ENCODE peak calls at places on chromosomes 12 and 14, in four cellular contexts. One of them, this sample, is unnamed.

GRCh38 chr12:51976376-51977160 is 25.1 kb downstream of the ACVR1B start:
- DNase-seq in fibroblast of pulmonary artery: peak
- DNase-seq in choroid plexus epithelial cell: peak
- DNase-seq in sigmoid colon: no peak
- DNase-seq in this sample: no peak

GRCh38 chr12:54413284-54414190 is 5.5 kb downstream of the ITGA5 start:
- DNase-seq in fibroblast of pulmonary artery: peak
- DNase-seq in choroid plexus epithelial cell: peak
- DNase-seq in sigmoid colon: peak
- DNase-seq in this sample: no peak

GRCh38 chr12:119145367-119145766 is 33.4 kb upstream of the HSPB8 start:
- DNase-seq in fibroblast of pulmonary artery: no peak
- DNase-seq in choroid plexus epithelial cell: no peak
- DNase-seq in sigmoid colon: no peak
- DNase-seq in this sample: no peak

GRCh38 chr14:75249251-75249957 is 29.2 kb upstream of the FOS start:
- DNase-seq in fibroblast of pulmonary artery: no peak
- DNase-seq in choroid plexus epithelial cell: peak
- DNase-seq in sigmoid colon: no peak
- DNase-seq in this sample: no peak

GRCh38 chr14:37992489-37992888 is 215.2 kb upstream of the SSTR1 start:
- DNase-seq in fibroblast of pulmonary artery: no peak
- DNase-seq in choroid plexus epithelial cell: no peak
- DNase-seq in sigmoid colon: no peak
- DNase-seq in this sample: no peak

GRCh38 chr12:48966177-48966890 is 5.2 kb downstream of the WNT10B start:
- DNase-seq in fibroblast of pulmonary artery: no peak
- DNase-seq in choroid plexus epithelial cell: no peak
- DNase-seq in sigmoid colon: no peak
- DNase-seq in this sample: no peak

GRCh38 chr12:5102806-5103205 is 59.1 kb downstream of the KCNA5 start:
- DNase-seq in fibroblast of pulmonary artery: no peak
- DNase-seq in choroid plexus epithelial cell: no peak
- DNase-seq in sigmoid colon: no peak
- DNase-seq in this sample: no peak

GRCh38 chr14:52013984-52014600 is 24.7 kb downstream of the RTRAF start:
- DNase-seq in fibroblast of pulmonary artery: no peak
- DNase-seq in choroid plexus epithelial cell: no peak
- DNase-seq in sigmoid colon: no peak
- DNase-seq in this sample: no peak

GRCh38 chr12:47110011-47110541 is 30.3 kb upstream of the AMIGO2 start:
- DNase-seq in fibroblast of pulmonary artery: no peak
- DNase-seq in choroid plexus epithelial cell: no peak
- DNase-seq in sigmoid colon: no peak
- DNase-seq in this sample: no peak
- TF ChIP-seq CTCF in fibroblast of pulmonary artery: no peak
- TF ChIP-seq CTCF in choroid plexus epithelial cell: no peak
- TF ChIP-seq CTCF in sigmoid colon: no peak
- TF ChIP-seq CTCF in this sample: no peak

GRCh38 chr14:43539210-43539609 is 967.9 kb downstream of the FSCB start:
- DNase-seq in fibroblast of pulmonary artery: peak
- DNase-seq in choroid plexus epithelial cell: peak
- DNase-seq in sigmoid colon: no peak
- DNase-seq in this sample: no peak
- TF ChIP-seq CTCF in fibroblast of pulmonary artery: peak
- TF ChIP-seq CTCF in choroid plexus epithelial cell: peak
- TF ChIP-seq CTCF in sigmoid colon: peak
- TF ChIP-seq CTCF in this sample: no peak

GRCh38 chr12:93008044-93008778 is 79.1 kb upstream of the EEA1 start:
- DNase-seq in fibroblast of pulmonary artery: no peak
- DNase-seq in choroid plexus epithelial cell: no peak
- DNase-seq in sigmoid colon: no peak
- DNase-seq in this sample: no peak
- TF ChIP-seq CTCF in fibroblast of pulmonary artery: no peak
- TF ChIP-seq CTCF in choroid plexus epithelial cell: no peak
- TF ChIP-seq CTCF in sigmoid colon: no peak
- TF ChIP-seq CTCF in this sample: no peak

GRCh38 chr14:31244626-31245025 is 37.0 kb upstream of the HECTD1 start:
- DNase-seq in fibroblast of pulmonary artery: no peak
- DNase-seq in choroid plexus epithelial cell: no peak
- DNase-seq in sigmoid colon: no peak
- DNase-seq in this sample: no peak
- TF ChIP-seq CTCF in fibroblast of pulmonary artery: no peak
- TF ChIP-seq CTCF in choroid plexus epithelial cell: no peak
- TF ChIP-seq CTCF in sigmoid colon: no peak
- TF ChIP-seq CTCF in this sample: no peak

GRCh38 chr12:104524433-104524832 is 67.7 kb downstream of the CHST11 start:
- DNase-seq in fibroblast of pulmonary artery: no peak
- DNase-seq in choroid plexus epithelial cell: no peak
- DNase-seq in sigmoid colon: no peak
- DNase-seq in this sample: no peak
- TF ChIP-seq CTCF in fibroblast of pulmonary artery: no peak
- TF ChIP-seq CTCF in choroid plexus epithelial cell: no peak
- TF ChIP-seq CTCF in sigmoid colon: no peak
- TF ChIP-seq CTCF in this sample: no peak

This sample was measured in mesothelial cell of epicardium.